ENCODE peak calls at places on chromosomes 11 and 22, in four cellular contexts. K is ovary; U is ELF-1; D is activated CD8-positive, alpha-beta memory T cell treated with anti-CD3 and anti-CD28 coated beads for 24 hours. P is an unnamed sample.

GRCh38 chr11:94749367-94749766 is 18.8 kb upstream of the AMOTL1 start:
- DNase-seq in K (no peak), D (no peak), U (no peak), P (no peak)

GRCh38 chr22:40922484-40923303 is 28.5 kb upstream of the RBX1 start:
- DNase-seq in D (peak), K (no peak), U (peak), P (no peak)

GRCh38 chr22:25666308-25666707 is 75.7 kb upstream of the MYO18B start:
- DNase-seq in U (no peak), D (no peak), K (peak), P (no peak)

GRCh38 chr22:38452373-38453064 is 2.5 kb downstream of the KCNJ4 start:
- DNase-seq in U (no peak), D (no peak), K (no peak), P (no peak)

GRCh38 chr11:14623036-14623435 is 20.6 kb upstream of the PDE3B start:
- DNase-seq in D (no peak), K (no peak), U (no peak), P (no peak)

GRCh38 chr11:120546312-120547205 is 35.0 kb downstream of the GRIK4 start:
- DNase-seq in D (no peak), K (peak), U (peak), P (no peak)

GRCh38 chr22:45009881-45010531 is at the start of gene PHF21B:
- DNase-seq in K (peak), U (peak), D (peak), P (no peak)

GRCh38 chr11:69035959-69036340 is 12.8 kb upstream of the TPCN2 start:
- DNase-seq in D (no peak), K (peak), U (no peak), P (no peak)

GRCh38 chr22:25399649-25400151 is 164.8 kb upstream of the GRK3 start:
- DNase-seq in U (no peak), K (no peak), D (no peak), P (no peak)

GRCh38 chr11:112797072-112797471 is 164.1 kb upstream of the NCAM1 start:
- DNase-seq in D (peak), K (no peak), U (peak), P (no peak)

GRCh38 chr22:32327596-32328171 is 30.0 kb upstream of the RFPL3 start:
- DNase-seq in K (no peak), D (peak), U (no peak), P (no peak)

GRCh38 chr11:22753401-22753800 is 76.2 kb downstream of the SVIP start:
- DNase-seq in U (no peak), D (no peak), K (no peak), P (no peak)

GRCh38 chr22:48586799-48587185 is 1240.9 kb downstream of the BRD1 start:
- DNase-seq in U (no peak), K (no peak), D (no peak), P (no peak)

GRCh38 chr11:78315724-78316123 is 101.9 kb downstream of the GAB2 start:
- DNase-seq in D (no peak), K (no peak), U (no peak), P (no peak)

GRCh38 chr11:2825261-2825885 is 60.2 kb downstream of the CDKN1C start:
- DNase-seq in U (no peak), K (peak), D (no peak), P (no peak)

GRCh38 chr22:36551096-36551495 is 22.1 kb upstream of the EIF3D start:
- DNase-seq in U (no peak), K (no peak), D (no peak), P (no peak)

GRCh38 chr22:40603088-40603605 is 33.4 kb downstream of the MRTFA start:
- DNase-seq in K (no peak), U (no peak), D (no peak), P (no peak)

GRCh38 chr22:27905638-27906037 is 13.4 kb downstream of the PITPNB start:
- DNase-seq in U (no peak), K (no peak), D (no peak), P (no peak)

GRCh38 chr22:36544107-36544620 is 15.2 kb upstream of the EIF3D start:
- DNase-seq in U (no peak), D (no peak), K (no peak), P (no peak)

GRCh38 chr22:44033689-44034088 is 9.6 kb downstream of the PARVB start:
- DNase-seq in U (peak), D (no peak), K (no peak), P (no peak)

GRCh38 chr11:111911563-111912401 is at the start of gene CRYAB:
- DNase-seq in D (no peak), K (peak), U (peak), P (no peak)

GRCh38 chr22:32005453-32005852 is 37.6 kb upstream of the SLC5A1 start:
- DNase-seq in D (no peak), K (no peak), U (peak), P (no peak)

GRCh38 chr22:32911526-32911925 is 110.0 kb downstream of the TIMP3 start:
- DNase-seq in D (no peak), U (no peak), K (no peak), P (no peak)

GRCh38 chr11:16809901-16810668 is 71.6 kb downstream of the C11orf58 start:
- DNase-seq in D (no peak), U (no peak), K (no peak), P (no peak)